ENCODE peak calls at places on chromosomes 4 and X, in ten cellular contexts. P is AG04450, X is endothelial cell, Y is mesenteric fat pad, K is AG09319, E is neural crest cell, U is epithelial cell of esophagus, A is coronary artery, M is fibroblast of pulmonary artery, W is endodermal cell. O is an unnamed sample.

GRCh38 chr4:2247128-2248043 is 5.5 kb upstream of the HAUS3 start:
- DNase-seq in P (no peak), X (peak), Y (no peak), K (no peak), E (no peak), U (no peak), A (no peak), M (no peak), W (peak), O (no peak)

GRCh38 chr4:7236847-7237246 is 44.5 kb downstream of the SORCS2 start:
- DNase-seq in P (no peak), X (no peak), Y (no peak), K (no peak), E (no peak), U (no peak), A (no peak), M (peak), W (no peak), O (no peak)

GRCh38 chr4:95129036-95129435 is 371.3 kb downstream of the BMPR1B start:
- DNase-seq in P (no peak), X (no peak), Y (no peak), K (no peak), E (no peak), U (no peak), A (no peak), M (peak), W (no peak), O (no peak)

GRCh38 chrX:4451591-4451990 is 738.1 kb upstream of the PRKX start:
- DNase-seq in P (no peak), X (no peak), Y (no peak), K (no peak), E (no peak), U (no peak), A (no peak), M (no peak), W (no peak), O (no peak)

GRCh38 chr4:24748758-24749350 is 46.5 kb upstream of the SOD3 start:
- DNase-seq in P (no peak), X (no peak), Y (no peak), K (no peak), E (no peak), U (no peak), A (no peak), M (no peak), W (no peak), O (no peak)

GRCh38 chr4:70505152-70505748 is 13.1 kb upstream of the AMTN start:
- DNase-seq in P (peak), X (peak), Y (no peak), K (peak), E (peak), U (peak), A (no peak), M (peak), W (peak), O (no peak)

GRCh38 chr4:958836-959337 is 14.5 kb downstream of the DGKQ start:
- DNase-seq in P (no peak), X (no peak), Y (no peak), K (no peak), E (no peak), U (no peak), A (no peak), M (no peak), W (no peak), O (no peak)

GRCh38 chr4:74267998-74268606 is 40.2 kb upstream of the EPGN start:
- DNase-seq in P (no peak), X (no peak), Y (no peak), K (no peak), E (no peak), U (peak), A (no peak), M (peak), W (no peak), O (no peak)

GRCh38 chrX:9482837-9483236 is 18.0 kb downstream of the TBL1X start:
- DNase-seq in P (no peak), X (no peak), Y (no peak), K (no peak), E (no peak), U (no peak), A (no peak), M (no peak), W (no peak), O (no peak)

O was measured in SIG-M5.